ENCODE peak calls at places on chromosomes 12 and 14, in seven cellular contexts. I is trophoblast cell, H is H9, Y is IMR-90, D is mesendoderm, V is mesenchymal stem cell, T is H1. R is an unnamed sample.

GRCh38 chr14:66746316-66747006 is 238.5 kb downstream of the GPHN start:
- DNase-seq in I (peak), D (peak), H (no peak), V (peak), Y (peak), T (no peak), R (peak)

GRCh38 chr12:1628671-1629337 is at the start of gene WNT5B:
- DNase-seq in Y (no peak), V (peak), D (peak), I (no peak), T (no peak), H (no peak), R (no peak)

GRCh38 chr12:65470261-65470660 is 191.8 kb downstream of the MSRB3 start:
- DNase-seq in H (no peak), V (no peak), Y (no peak), I (no peak), T (no peak), D (no peak), R (no peak)

GRCh38 chr12:16854465-16854864 is 248.5 kb upstream of the LMO3 start:
- DNase-seq in T (no peak), I (no peak), H (no peak), V (no peak), D (no peak), Y (no peak), R (no peak)

GRCh38 chr14:104792101-104792884 is 3.3 kb downstream of the AKT1 start:
- DNase-seq in Y (no peak), D (no peak), V (no peak), H (no peak), T (no peak), I (no peak), R (no peak)

GRCh38 chr14:27077181-27077738 is 479.4 kb upstream of the NOVA1 start:
- DNase-seq in H (no peak), I (no peak), D (no peak), Y (no peak), T (no peak), V (no peak), R (no peak)

GRCh38 chr14:91245029-91245428 is 525 bp upstream of the GPR68 start:
- DNase-seq in D (no peak), I (no peak), H (no peak), T (no peak), V (no peak), Y (no peak), R (no peak)

GRCh38 chr14:65940056-65940735 is 527.7 kb downstream of the FUT8 start:
- DNase-seq in Y (no peak), D (peak), V (no peak), T (no peak), I (peak), H (peak), R (no peak)

GRCh38 chr12:123363385-123363742 is 1.3 kb downstream of the SBNO1 start:
- DNase-seq in V (peak), Y (peak), I (peak), D (no peak), H (no peak), T (no peak), R (no peak)

GRCh38 chr14:95156153-95156764 is 1.1 kb downstream of the DICER1 start:
- DNase-seq in V (peak), T (no peak), Y (peak), H (no peak), I (no peak), D (peak), R (no peak)

GRCh38 chr12:132623072-132623869 is 4.7 kb downstream of the P2RX2 start:
- DNase-seq in Y (no peak), V (no peak), D (no peak), I (peak), H (no peak), T (no peak), R (no peak)

GRCh38 chr12:13534645-13535398 is 338.3 kb downstream of the EMP1 start:
- DNase-seq in I (peak), T (peak), V (peak), H (peak), Y (peak), D (peak), R (peak)

GRCh38 chr14:77812028-77812427 is 12.1 kb downstream of the ADCK1 start:
- DNase-seq in I (no peak), Y (no peak), V (no peak), D (no peak), H (no peak), T (no peak), R (no peak)

GRCh38 chr12:46342562-46343033 is 30.0 kb downstream of the SLC38A2 start:
- DNase-seq in H (peak), Y (peak), I (peak), T (no peak), V (peak), D (peak), R (no peak)

GRCh38 chr12:65164244-65164643 is 5.1 kb upstream of the LEMD3 start:
- DNase-seq in T (no peak), V (no peak), H (no peak), D (no peak), Y (no peak), I (no peak), R (no peak)

GRCh38 chr12:32666510-32666909 is 12.6 kb upstream of the DNM1L start:
- DNase-seq in Y (no peak), H (no peak), T (no peak), I (peak), V (no peak), D (no peak), R (no peak)

GRCh38 chr12:84738481-84738972 is 174.1 kb downstream of the SLC6A15 start:
- DNase-seq in I (no peak), V (peak), D (no peak), T (no peak), H (no peak), Y (peak), R (no peak)

GRCh38 chr14:82009076-82009475 is 475.4 kb upstream of the SEL1L start:
- DNase-seq in T (no peak), D (peak), H (no peak), Y (no peak), I (no peak), V (no peak), R (no peak)

GRCh38 chr12:30796508-30796780 is 41.7 kb upstream of the CAPRIN2 start:
- DNase-seq in I (no peak), D (no peak), H (peak), Y (peak), T (no peak), V (no peak), R (peak)

GRCh38 chr12:34606749-34607519 is 584.6 kb downstream of the ALG10 start:
- DNase-seq in T (no peak), I (no peak), H (no peak), V (no peak), D (no peak), Y (no peak), R (no peak)

GRCh38 chr12:93743229-93743998 is 66.2 kb downstream of the CRADD start:
- DNase-seq in I (no peak), H (no peak), D (no peak), V (no peak), T (no peak), Y (no peak), R (no peak)

GRCh38 chr14:94051779-94052178 is 25.6 kb downstream of the OTUB2 start:
- DNase-seq in H (peak), T (no peak), Y (no peak), D (no peak), V (no peak), I (no peak), R (no peak)
- H2BK5ac ChIP-seq in H (no peak), T (no peak), Y (no peak), D (no peak), V (no peak), I (no peak), R (no peak)

GRCh38 chr12:104486943-104487819 is 30.4 kb downstream of the CHST11 start:
- DNase-seq in I (no peak), D (no peak), V (no peak), Y (no peak), T (no peak), H (no peak), R (no peak)

GRCh38 chr12:104482748-104483147 is 26.0 kb downstream of the CHST11 start:
- DNase-seq in D (no peak), V (no peak), I (no peak), T (no peak), H (no peak), Y (no peak), R (no peak)

GRCh38 chr12:104486416-104486815 is 29.7 kb downstream of the CHST11 start:
- DNase-seq in Y (no peak), V (no peak), H (no peak), D (no peak), T (no peak), I (no peak), R (no peak)

GRCh38 chr12:104488383-104488782 is 31.6 kb downstream of the CHST11 start:
- DNase-seq in I (no peak), Y (no peak), V (no peak), T (no peak), D (no peak), H (no peak), R (no peak)

GRCh38 chr12:104485651-104486341 is 29.0 kb downstream of the CHST11 start:
- DNase-seq in I (no peak), H (no peak), D (no peak), V (no peak), Y (no peak), T (no peak), R (no peak)
- H2BK5ac ChIP-seq in I (no peak), H (no peak), D (no peak), V (no peak), Y (no peak), T (no peak), R (no peak)

GRCh38 chr12:51197736-51198567 is 19.9 kb downstream of the POU6F1 start:
- DNase-seq in T (no peak), D (no peak), V (no peak), H (no peak), Y (no peak), I (no peak), R (no peak)

GRCh38 chr12:51200156-51200555 is 17.7 kb downstream of the POU6F1 start:
- DNase-seq in Y (no peak), I (no peak), D (no peak), H (no peak), V (no peak), T (no peak), R (no peak)

GRCh38 chr12:51199546-51199945 is 18.3 kb downstream of the POU6F1 start:
- DNase-seq in H (no peak), I (no peak), T (no peak), V (no peak), Y (no peak), D (no peak), R (no peak)

GRCh38 chr12:51200806-51201205 is 17.1 kb downstream of the POU6F1 start:
- DNase-seq in T (no peak), I (no peak), V (no peak), Y (peak), D (no peak), H (no peak), R (no peak)

DNA sequence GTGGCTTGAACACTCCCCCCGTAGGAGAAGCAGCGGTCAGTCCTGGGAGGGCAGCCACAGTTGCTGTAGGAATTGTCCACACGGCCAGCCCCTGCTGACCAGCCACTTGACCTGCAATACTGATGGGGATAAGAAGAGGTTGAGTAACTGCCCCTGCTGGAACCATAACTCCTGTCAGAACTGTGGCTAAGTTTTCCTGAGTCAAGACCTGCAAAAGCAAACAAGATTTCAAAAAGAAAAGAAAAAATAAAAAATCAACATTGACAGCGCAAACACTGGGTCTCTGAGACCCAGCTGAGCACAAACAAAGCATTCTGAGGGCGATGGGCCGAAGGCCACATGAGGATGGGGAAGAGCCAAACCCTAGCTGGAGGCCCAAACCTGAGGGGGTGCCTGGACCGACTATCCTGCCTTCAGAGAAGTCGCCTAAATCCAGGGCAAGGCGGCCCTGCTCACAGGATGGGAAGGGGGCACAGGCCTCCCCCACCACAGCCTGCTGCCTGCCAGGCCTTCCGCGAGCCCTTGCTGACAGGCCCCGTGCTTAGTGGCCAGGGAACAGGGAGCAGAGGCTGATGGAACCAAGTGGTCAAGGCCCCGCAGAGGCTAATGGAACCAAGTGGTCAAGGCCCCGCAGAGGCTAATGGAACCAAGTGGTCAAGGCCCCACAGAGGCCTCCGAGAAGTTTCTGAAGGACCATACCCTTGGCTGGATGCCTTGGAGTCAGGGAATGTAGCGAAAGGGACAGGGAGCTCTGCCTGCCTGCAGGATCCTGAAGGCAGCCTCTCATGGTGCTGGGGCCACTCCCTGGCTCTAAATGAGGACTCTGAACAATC is 19.1 kb downstream of the POU6F1 start:
- DNase-seq in I (no peak), Y (no peak), T (no peak), H (no peak), V (peak), D (no peak), R (no peak)
- H2BK5ac ChIP-seq in I (no peak), Y (no peak), T (no peak), H (no peak), V (no peak), D (no peak), R (peak)

DNA sequence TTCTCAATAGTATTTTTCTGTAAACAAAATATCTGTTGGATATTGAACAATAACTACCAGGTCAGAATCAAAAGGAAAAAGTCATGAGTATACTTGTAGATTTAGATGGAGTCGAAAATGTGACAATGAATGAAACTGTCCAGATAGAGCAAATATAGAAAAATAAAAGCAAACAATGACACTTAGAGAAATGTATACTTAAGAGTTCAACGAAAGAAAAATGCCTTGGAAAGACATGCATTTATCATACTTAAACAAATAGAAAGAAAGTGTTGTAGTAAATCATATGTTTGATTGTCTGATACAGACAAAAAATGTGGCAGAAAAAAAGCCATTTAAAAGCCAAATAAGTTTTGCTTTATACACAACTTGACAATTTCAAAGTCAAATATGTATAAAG is 571.2 kb upstream of the MGAT4C start:
- DNase-seq in T (no peak), D (no peak), I (no peak), Y (no peak), H (no peak), V (no peak), R (no peak)
- H2BK5ac ChIP-seq in T (no peak), D (no peak), I (no peak), Y (no peak), H (no peak), V (no peak), R (no peak)

GRCh38 chr14:69375722-69376121 is 22.4 kb downstream of the ERH start:
- DNase-seq in D (no peak), I (no peak), V (no peak), H (no peak), T (no peak), Y (no peak), R (no peak)
- H2BK5ac ChIP-seq in D (no peak), I (no peak), V (no peak), H (no peak), T (no peak), Y (no peak), R (no peak)

GRCh38 chr12:58884916-58885315 is 35.4 kb downstream of the LRIG3 start:
- DNase-seq in Y (no peak), T (no peak), H (no peak), I (no peak), D (no peak), V (no peak), R (no peak)
- H2BK5ac ChIP-seq in Y (no peak), T (no peak), H (no peak), I (no peak), D (no peak), V (no peak), R (no peak)

GRCh38 chr12:77294016-77294415 is 228.6 kb upstream of the E2F7 start:
- DNase-seq in V (no peak), I (no peak), H (no peak), D (no peak), Y (peak), T (no peak), R (no peak)
- H2BK5ac ChIP-seq in V (no peak), I (no peak), H (no peak), D (no peak), Y (peak), T (no peak), R (no peak)

GRCh38 chr12:3195859-3196483 is 118.8 kb downstream of the TSPAN9 start:
- DNase-seq in Y (no peak), H (no peak), V (no peak), T (no peak), D (no peak), I (no peak), R (no peak)
- H2BK5ac ChIP-seq in Y (no peak), H (no peak), V (no peak), T (peak), D (no peak), I (no peak), R (no peak)

DNA sequence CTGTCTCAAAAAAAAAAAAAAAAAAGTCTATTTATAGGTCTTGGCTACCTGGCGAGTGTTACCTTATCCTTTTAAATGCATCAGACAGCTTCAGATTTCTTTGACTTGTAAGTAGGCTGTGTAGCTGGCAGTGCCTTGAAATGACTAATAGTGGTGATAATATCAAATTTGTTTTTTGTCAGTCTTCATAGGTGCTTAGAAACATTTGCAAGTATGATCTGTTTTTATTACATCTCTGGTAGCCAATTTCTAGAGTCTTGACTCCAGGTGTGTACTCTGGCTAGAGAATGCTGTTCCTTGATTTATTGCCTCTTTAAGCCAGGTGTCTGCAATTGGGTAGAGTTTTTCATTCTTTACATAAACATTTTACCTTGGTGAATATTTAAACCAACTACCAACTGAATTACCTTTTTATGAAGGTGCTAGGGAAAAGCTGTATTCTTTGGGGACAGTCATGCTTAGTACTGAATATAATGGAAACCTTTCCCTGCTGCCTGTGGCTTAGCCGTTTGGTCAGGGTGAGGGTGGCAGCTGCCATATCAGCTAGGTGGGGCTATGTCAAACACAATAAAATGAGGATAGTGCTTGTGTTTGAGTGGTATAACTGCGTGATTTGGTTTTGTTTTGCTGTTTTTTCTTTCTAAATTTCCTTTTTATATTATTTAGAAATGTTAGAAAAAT is 32.7 kb downstream of the MLXIP start:
- DNase-seq in T (no peak), V (no peak), I (peak), H (no peak), Y (no peak), D (no peak), R (no peak)
- H2BK5ac ChIP-seq in T (no peak), V (no peak), I (no peak), H (no peak), Y (no peak), D (no peak), R (no peak)

DNA sequence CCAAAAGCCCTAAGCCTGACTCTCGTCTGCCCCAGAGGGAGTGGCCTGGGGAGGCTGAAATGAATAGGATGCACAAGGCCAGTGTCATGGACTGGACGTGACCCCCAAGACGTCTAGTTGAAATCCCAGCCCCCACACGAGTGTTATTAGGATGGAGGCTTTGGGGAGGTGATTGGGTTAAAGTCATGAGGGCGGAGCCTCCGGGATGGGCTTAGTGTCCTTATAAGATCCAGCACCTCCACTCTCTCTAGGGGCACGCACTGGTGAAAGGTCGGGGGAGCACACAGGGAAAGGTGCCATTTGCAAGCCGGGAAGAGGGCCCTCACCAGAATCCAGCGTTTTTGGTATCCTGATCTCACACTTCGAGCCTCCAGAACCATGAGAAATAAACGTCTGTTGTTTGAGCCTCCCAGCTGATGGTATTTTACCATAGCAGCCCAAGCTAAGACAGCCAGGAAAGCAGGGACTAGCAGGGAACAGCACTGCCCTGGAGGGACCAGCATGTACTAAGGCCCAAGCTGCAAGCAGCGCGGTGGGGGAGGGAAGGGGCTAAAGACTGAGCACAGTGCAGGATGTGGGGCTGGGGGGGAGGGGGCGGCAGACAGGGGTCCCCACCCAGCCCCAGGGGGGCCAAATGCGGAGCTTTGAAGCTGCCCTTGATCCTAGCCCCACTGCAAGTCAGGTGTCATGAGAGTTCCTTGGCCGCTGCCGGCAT is 78.3 kb upstream of the NCOR2 start:
- DNase-seq in T (no peak), D (no peak), I (peak), Y (no peak), H (no peak), V (no peak), R (no peak)
- H2BK5ac ChIP-seq in T (peak), D (no peak), I (no peak), Y (no peak), H (no peak), V (no peak), R (no peak)

R was measured in neuronal stem cell.